ENCODE peak calls at places on chromosomes 13 and 19, in six cellular contexts. W is heart left ventricle, L is tibial artery, G is suprapubic skin, X is Peyer's patch, S is vagina. A is an unnamed sample. For H3K27me3, the result is how much of the 10 kb centered on the place peaks cover.

GRCh38 chr13:109995578-109995977 is 209.2 kb upstream of the IRS2 start:
- DNase-seq in G (no peak), W (no peak), X (no peak), S (no peak), L (no peak), A (no peak)

GRCh38 chr19:55070755-55071502 is 4.7 kb upstream of the EPS8L1 start:
- DNase-seq in W (no peak), X (no peak), S (no peak), L (no peak), G (no peak), A (no peak)

GRCh38 chr13:113357529-113357928 is 6.4 kb downstream of the GRTP1 start:
- DNase-seq in X (no peak), L (no peak), W (no peak), S (no peak), G (no peak), A (no peak)

GRCh38 chr13:41645313-41645712 is 188.0 kb downstream of the RGCC start:
- DNase-seq in W (no peak), X (no peak), S (no peak), L (peak), G (no peak), A (peak)

GRCh38 chr19:58300620-58301019 is 4.6 kb upstream of the ERVK3-1 start:
- DNase-seq in L (no peak), G (no peak), S (no peak), W (no peak), X (no peak), A (no peak)

GRCh38 chr19:35903550-35904179 is 1.3 kb downstream of the HCST start:
- DNase-seq in S (no peak), G (peak), W (peak), X (peak), L (peak), A (peak)

GRCh38 chr19:55188620-55189019 is 8.5 kb upstream of the SYT5 start:
- DNase-seq in W (no peak), L (no peak), S (no peak), X (no peak), G (no peak), A (no peak)

GRCh38 chr19:40641306-40641705 is 40.1 kb downstream of the LTBP4 start:
- DNase-seq in L (no peak), X (no peak), G (no peak), S (no peak), W (peak), A (no peak)

GRCh38 chr19:55348317-55349034 is 6.0 kb downstream of the COX6B2 start:
- DNase-seq in W (no peak), G (no peak), X (no peak), S (no peak), L (no peak), A (no peak)

GRCh38 chr13:70357031-70357430 is 248.8 kb upstream of the KLHL1 start:
- DNase-seq in S (no peak), G (no peak), L (no peak), X (no peak), W (no peak), A (no peak)

GRCh38 chr13:94825507-94825906 is 113.2 kb upstream of the SOX21 start:
- DNase-seq in W (peak), G (no peak), X (no peak), L (peak), S (no peak), A (peak)

DNA sequence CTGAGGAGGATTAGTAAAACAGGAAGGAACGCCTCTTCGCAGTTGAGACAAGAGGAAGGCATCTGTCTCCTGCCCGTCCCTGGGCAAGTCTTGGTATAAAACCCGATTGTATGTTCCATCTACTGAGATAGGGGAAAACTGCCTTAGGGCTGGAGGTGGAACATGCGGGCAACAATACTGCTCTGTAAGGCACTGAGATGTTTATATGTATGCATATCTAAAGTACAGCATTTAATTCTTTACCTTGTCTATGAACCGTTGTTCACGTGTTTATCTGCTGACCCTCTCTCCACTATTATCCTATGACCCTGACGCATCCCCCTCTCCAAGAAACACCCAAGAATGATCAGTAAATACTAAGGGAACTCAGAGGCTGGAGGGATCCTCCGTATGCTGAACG is 722 bp upstream of the TIMM50 start:
- DNase-seq in W (no peak), G (no peak), S (no peak), L (no peak), X (no peak), A (no peak)
- H3K4me3 ChIP-seq in W (peak), G (peak), S (peak), L (peak), X (peak), A (no peak)

GRCh38 chr13:112062047-112062618 is 4.8 kb upstream of the SOX1 start:
- DNase-seq in L (no peak), X (no peak), W (no peak), S (no peak), G (no peak), A (no peak)

GRCh38 chr13:112061367-112062046 is 5.4 kb upstream of the SOX1 start:
- DNase-seq in G (no peak), S (peak), X (no peak), L (no peak), W (no peak), A (no peak)

GRCh38 chr13:112063807-112064206 is 3.1 kb upstream of the SOX1 start:
- DNase-seq in X (no peak), G (no peak), L (no peak), S (no peak), W (no peak), A (no peak)

GRCh38 chr13:112063309-112063626 is 3.7 kb upstream of the SOX1 start:
- DNase-seq in L (no peak), G (peak), S (no peak), W (no peak), X (no peak), A (no peak)

GRCh38 chr13:112062619-112063308 is 4.2 kb upstream of the SOX1 start:
- DNase-seq in S (no peak), X (no peak), L (no peak), W (no peak), G (peak), A (no peak)
- H3K27me3 ChIP-seq in S (under half), X (half or more), L (half or more), W (half or more), G (half or more), A (half or more)

GRCh38 chr13:25598421-25598820 is 226.6 kb downstream of the ATP8A2 start:
- DNase-seq in X (no peak), W (no peak), L (no peak), G (no peak), S (no peak), A (no peak)
- H3K4me3 ChIP-seq in X (no peak), W (no peak), L (no peak), G (no peak), S (no peak), A (no peak)

GRCh38 chr19:29530549-29531457 is 5.0 kb downstream of the VSTM2B start:
- DNase-seq in S (no peak), X (no peak), L (no peak), G (no peak), W (no peak), A (no peak)

GRCh38 chr19:29528946-29529645 is 3.3 kb downstream of the VSTM2B start:
- DNase-seq in L (no peak), X (no peak), S (no peak), G (no peak), W (no peak), A (no peak)

GRCh38 chr19:29528350-29528945 is 2.7 kb downstream of the VSTM2B start:
- DNase-seq in W (peak), G (no peak), X (no peak), S (no peak), L (peak), A (peak)

GRCh38 chr19:29531458-29532025 is 5.7 kb downstream of the VSTM2B start:
- DNase-seq in L (no peak), S (no peak), X (no peak), W (no peak), G (no peak), A (no peak)

GRCh38 chr19:29529646-29530548 is 4.1 kb downstream of the VSTM2B start:
- DNase-seq in L (no peak), G (no peak), X (no peak), S (no peak), W (no peak), A (no peak)
- H3K27me3 ChIP-seq in L (half or more), G (half or more), X (half or more), S (under half), W (half or more), A (half or more)

DNA sequence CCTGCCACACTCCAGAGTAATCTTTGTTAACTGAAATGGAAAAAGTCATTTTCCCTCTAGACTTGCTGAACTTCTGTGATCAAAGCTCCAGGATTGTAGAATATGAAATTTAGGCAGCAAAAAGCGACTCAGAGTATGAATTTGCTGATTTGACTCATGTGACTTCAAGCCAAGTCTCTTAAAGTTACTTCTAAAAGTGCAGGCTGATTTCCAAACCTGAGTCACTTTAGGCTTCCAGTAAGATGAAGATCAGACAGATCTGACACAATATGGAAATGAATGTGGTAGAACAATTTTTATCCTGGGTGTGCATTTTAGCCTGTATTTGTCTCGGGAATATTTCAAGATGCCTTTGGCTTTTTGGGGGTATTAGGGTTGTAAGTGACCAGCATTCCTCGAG is 151.0 kb upstream of the TMTC4 start:
- DNase-seq in S (no peak), X (no peak), G (no peak), L (no peak), W (no peak), A (no peak)
- H3K4me3 ChIP-seq in S (no peak), X (no peak), G (no peak), L (no peak), W (no peak), A (no peak)

A was measured in adrenal gland.